ENCODE peak calls at places on chromosomes 13 and 19, in six cellular contexts. X is ascending aorta; C is stimulated activated CD8-positive, alpha-beta memory T cell treated with anti-CD3 and anti-CD28 coated beads, Interleukin-4, amount 100 ng/mL, for 48 hours; V is fibroblast of pulmonary artery; B is heart right ventricle; Z is stimulated activated CD4-positive, alpha-beta T cell treated with anti-CD3 and anti-CD28 coated beads, Interleukin-4, amount 100 ng/mL, for 4 hours. G is an unnamed sample.

GRCh38 chr19:34590228-34590627 is 86.7 kb downstream of the SCGB2B2 start:
- DNase-seq in V (no peak), Z (no peak), B (no peak), X (no peak), C (no peak), G (no peak)

GRCh38 chr13:44575741-44576395 is at the start of gene TSC22D1:
- DNase-seq in V (peak; percentile 63), C (peak; percentile 72), X (peak; percentile 75), B (peak; percentile 48), Z (peak; percentile 51), G (no peak)

GRCh38 chr19:33683881-33684549 is 62.3 kb downstream of the CHST8 start:
- DNase-seq in B (peak; percentile 33), Z (no peak), X (no peak), V (peak; percentile 39), C (no peak), G (peak; percentile 60)

GRCh38 chr19:12647490-12648071 is 19.0 kb downstream of the MAN2B1 start:
- DNase-seq in B (peak; percentile 72), X (no peak), C (peak; percentile 75), Z (peak; percentile 25), V (peak; percentile 46), G (peak; percentile 88)

GRCh38 chr13:100818706-100819105 is 144.1 kb upstream of the TMTC4 start:
- DNase-seq in C (no peak), X (no peak), V (no peak), B (no peak), Z (no peak), G (no peak)

GRCh38 chr13:94435604-94436226 is 43.8 kb downstream of the DCT start:
- DNase-seq in Z (no peak), V (peak; percentile 70), C (no peak), X (no peak), B (no peak), G (no peak)

GRCh38 chr13:73194310-73194709 is 135.5 kb downstream of the KLF5 start:
- DNase-seq in Z (no peak), C (no peak), B (no peak), V (no peak), X (no peak), G (no peak)

GRCh38 chr13:98328511-98328910 is 151.4 kb upstream of the RNF113B start:
- DNase-seq in C (no peak), X (no peak), Z (no peak), B (no peak), V (no peak), G (peak; percentile 14)

GRCh38 chr19:4206818-4207484 is 22.4 kb upstream of the EBI3 start:
- DNase-seq in Z (no peak), B (no peak), C (no peak), X (no peak), V (peak; percentile 51), G (no peak)